ENCODE peak calls at places on chromosomes 5 and 9, in ten cellular contexts. V is thyroid gland; R is endodermal cell; S is PC-3; I is right atrium auricular region; C is adrenal gland; P is pancreas; T is CD8-positive, alpha-beta T cell; G is heart left ventricle; F is lung. Q is an unnamed sample.
A peak's percentile ranks its signal among the peaks of the same experiment; 100 is the strongest.

GRCh38 chr5:38925154-38925925 is 79.5 kb downstream of the OSMR start:
- DNase-seq in C (no peak), S (no peak), R (no peak), P (no peak), V (no peak), G (no peak), I (no peak), T (no peak), F (no peak), Q (no peak)

GRCh38 chr9:68717554-68718453 is 12.8 kb downstream of the PIP5K1B start:
- DNase-seq in G (no peak), R (no peak), S (no peak), V (no peak), I (no peak), T (no peak), P (no peak), C (no peak), F (no peak), Q (no peak)

GRCh38 chr9:87675466-87675865 is 50.5 kb upstream of the CTSL start:
- DNase-seq in R (no peak), C (no peak), V (peak; percentile 46), G (no peak), F (peak; percentile 27), S (no peak), T (no peak), I (peak; percentile 36), P (no peak), Q (no peak)

GRCh38 chr9:130193531-130194405 is 21.6 kb downstream of the NCS1 start:
- DNase-seq in V (peak; percentile 78), I (no peak), C (peak; percentile 93), T (no peak), P (peak; percentile 48), S (no peak), F (no peak), R (peak; percentile 70), G (no peak), Q (no peak)

GRCh38 chr9:113935677-113936380 is 59.7 kb downstream of the ZNF618 start:
- DNase-seq in P (no peak), G (no peak), I (peak; percentile 26), S (no peak), V (no peak), F (peak; percentile 16), R (peak; percentile 62), T (no peak), C (no peak), Q (no peak)

GRCh38 chr9:93296889-93297480 is 113.0 kb downstream of the WNK2 start:
- DNase-seq in S (no peak), I (no peak), T (no peak), V (no peak), R (peak; percentile 36), C (no peak), G (no peak), F (no peak), P (peak; percentile 32), Q (no peak)

GRCh38 chr9:109857337-109857736 is 77.3 kb downstream of the PALM2AKAP2 start:
- DNase-seq in C (no peak), S (no peak), R (no peak), V (no peak), I (no peak), T (no peak), G (no peak), P (no peak), F (no peak), Q (no peak)

GRCh38 chr5:180313677-180314076 is 21.8 kb upstream of the MAPK9 start:
- DNase-seq in C (no peak), T (no peak), V (no peak), G (no peak), F (no peak), R (no peak), I (no peak), P (peak; percentile 85), S (peak; percentile 90), Q (peak; percentile 98)

GRCh38 chr5:43036856-43037711 is 3.0 kb downstream of the ANXA2R start:
- DNase-seq in S (peak; percentile 71), C (no peak), I (no peak), G (no peak), V (no peak), T (no peak), P (no peak), R (peak; percentile 72), F (no peak), Q (no peak)

GRCh38 chr5:80569086-80569960 is 757 bp downstream of the ANKRD34B start:
- DNase-seq in I (peak; percentile 16), G (no peak), F (no peak), V (no peak), S (no peak), C (no peak), T (no peak), P (peak; percentile 65), R (peak; percentile 79), Q (peak; percentile 26)

GRCh38 chr5:40474250-40474649 is 205.5 kb upstream of the PTGER4 start:
- DNase-seq in F (no peak), R (peak; percentile 77), T (no peak), V (no peak), S (no peak), C (no peak), P (peak; percentile 12), G (no peak), I (no peak), Q (no peak)

GRCh38 chr5:176818391-176819098 is 8.2 kb downstream of the UNC5A start:
- DNase-seq in S (no peak), C (no peak), G (no peak), F (no peak), P (no peak), R (no peak), T (no peak), I (no peak), V (no peak), Q (no peak)

GRCh38 chr5:53482717-53483638 is 2.5 kb downstream of the FST start:
- DNase-seq in C (peak; percentile 56), T (no peak), P (peak; percentile 79), S (no peak), V (peak; percentile 68), G (peak; percentile 45), R (peak; percentile 84), F (peak; percentile 35), I (no peak), Q (peak; percentile 20)
- H3K4me1 ChIP-seq in C (peaks cover 17% of the 10 kb centered on the region), T (peaks cover 12% of the 10 kb centered on the region), P (no peaks in the 10 kb centered on the region), S (peaks cover 22% of the 10 kb centered on the region), V (peaks cover 5% of the 10 kb centered on the region), G (peaks cover 19% of the 10 kb centered on the region), R (peaks cover 11% of the 10 kb centered on the region), F (peaks cover 7% of the 10 kb centered on the region), I (no peaks in the 10 kb centered on the region), Q (peaks cover 10% of the 10 kb centered on the region)

GRCh38 chr9:40928803-40929487 is 199.5 kb downstream of the FOXD4L6 start:
- DNase-seq in F (peak; percentile 27), S (no peak), T (no peak), V (no peak), R (peak; percentile 20), P (no peak), C (no peak), G (no peak), I (peak; percentile 49), Q (no peak)
- H3K9me3 ChIP-seq in F (peaks cover 30% of the 10 kb centered on the region), S (no peaks in the 10 kb centered on the region), T (peaks cover 51% of the 10 kb centered on the region), V (peaks cover 5% of the 10 kb centered on the region), R (peaks cover 77% of the 10 kb centered on the region), P (peaks cover 6% of the 10 kb centered on the region), C (peaks cover 40% of the 10 kb centered on the region), G (peaks cover 58% of the 10 kb centered on the region), I (peaks cover 7% of the 10 kb centered on the region), Q (no peaks in the 10 kb centered on the region)

GRCh38 chr5:134000696-134001453 is 3.9 kb downstream of the VDAC1 start:
- DNase-seq in P (no peak), R (no peak), G (no peak), T (no peak), C (no peak), F (no peak), V (no peak), S (no peak), I (no peak), Q (no peak)
- TF ChIP-seq CTCF in P (no peak), R (no peak), G (no peak), T (no peak), C (no peak), F (no peak), V (no peak), S (no peak), I (no peak), Q (no peak)

DNA sequence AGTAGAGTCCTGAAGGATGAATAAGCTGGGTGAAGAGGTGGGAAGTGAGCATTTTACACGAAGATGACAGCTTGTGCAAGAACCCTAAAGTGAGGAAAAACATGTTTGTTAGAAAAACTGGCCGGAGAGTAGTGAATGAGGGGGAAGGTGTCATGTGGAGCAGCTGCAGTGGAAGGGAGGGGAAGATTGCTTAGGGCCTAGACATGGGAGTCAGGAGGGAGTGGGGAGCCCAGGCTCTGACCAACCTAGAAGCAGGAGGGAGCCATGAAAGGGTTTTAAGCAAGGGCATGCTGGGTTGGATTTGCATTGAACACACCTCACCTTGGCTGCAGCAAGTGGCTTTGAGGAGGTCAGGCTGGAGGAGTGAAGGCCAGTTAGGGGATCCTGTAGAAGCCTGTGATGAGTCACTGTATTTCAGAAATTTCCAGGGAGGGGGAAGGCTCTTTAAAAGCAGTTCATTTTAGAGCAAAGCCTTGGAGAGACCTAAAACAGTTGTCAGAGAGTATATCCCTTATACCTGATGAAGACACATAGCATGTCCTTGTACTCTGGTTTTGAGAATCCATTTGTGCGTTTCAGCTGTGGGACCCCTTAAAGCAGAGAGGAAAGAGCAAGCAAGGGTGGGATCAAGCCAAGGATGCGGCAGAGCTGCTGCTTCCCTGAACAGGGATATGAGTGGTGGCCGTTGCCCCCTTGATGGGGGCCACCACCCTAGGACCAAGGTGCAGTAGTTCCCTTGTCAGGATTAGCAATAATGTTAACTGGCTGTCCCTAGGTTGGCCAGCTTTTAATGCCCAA is 45.4 kb downstream of the ANGPTL2 start:
- DNase-seq in F (no peak), G (no peak), P (no peak), R (peak; percentile 62), I (no peak), S (peak; percentile 2), V (no peak), T (no peak), C (peak; percentile 57), Q (no peak)
- H3K4me1 ChIP-seq in F (peaks cover 13% of the 10 kb centered on the region), G (peaks cover 43% of the 10 kb centered on the region), P (peaks cover 5% of the 10 kb centered on the region), R (peaks cover 13% of the 10 kb centered on the region), I (no peaks in the 10 kb centered on the region), S (peaks cover 15% of the 10 kb centered on the region), V (peaks cover 35% of the 10 kb centered on the region), T (no peaks in the 10 kb centered on the region), C (peaks cover 7% of the 10 kb centered on the region), Q (peaks cover 43% of the 10 kb centered on the region)

GRCh38 chr5:136598901-136599300 is 233.6 kb upstream of the TRPC7 start:
- DNase-seq in I (no peak), T (no peak), P (no peak), F (no peak), C (no peak), G (no peak), S (no peak), R (no peak), V (no peak), Q (no peak)
- H3K9me3 ChIP-seq in I (no peaks in the 10 kb centered on the region), T (no peaks in the 10 kb centered on the region), P (no peaks in the 10 kb centered on the region), F (peaks cover 5% of the 10 kb centered on the region), C (no peaks in the 10 kb centered on the region), G (no peaks in the 10 kb centered on the region), S (no peaks in the 10 kb centered on the region), R (peaks cover 41% of the 10 kb centered on the region), V (no peaks in the 10 kb centered on the region), Q (peaks cover 10% of the 10 kb centered on the region)

DNA sequence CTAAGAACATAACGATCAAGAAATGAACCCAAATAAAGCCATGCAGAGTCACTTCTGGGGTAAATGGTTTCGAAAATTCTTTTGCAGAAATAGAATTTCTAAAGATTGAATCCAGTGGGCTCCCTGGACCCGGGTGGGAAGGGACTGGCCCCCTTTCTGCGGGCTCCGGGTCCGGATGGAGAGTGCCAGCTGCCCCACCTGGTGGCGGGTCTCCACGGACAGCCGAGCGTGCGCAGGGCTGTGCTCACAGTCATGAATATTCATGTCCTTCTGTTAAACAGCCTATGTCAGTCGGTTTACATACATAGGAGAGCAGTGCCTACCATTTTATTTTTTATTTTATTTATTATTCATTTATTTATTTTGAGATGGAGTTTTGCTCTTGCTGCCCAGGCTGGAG is 4.7 kb upstream of the PPP1R26 start:
- DNase-seq in I (no peak), P (peak; percentile 24), S (no peak), C (no peak), G (no peak), V (peak; percentile 26), F (no peak), T (no peak), R (peak; percentile 89), Q (no peak)
- TF ChIP-seq CTCF in I (peak; percentile 55), P (no peak), S (peak; percentile 28), C (no peak), G (peak; percentile 13), V (peak; percentile 38), F (no peak), T (peak; percentile 21), R (peak; percentile 92), Q (peak; percentile 37)

Q was measured in Caco-2.